ENCODE peak calls at places on chromosomes 6 and 20, in six cellular contexts. B is PC-9, P is ovary, W is mammary epithelial cell, Q is upper lobe of right lung, X is fibroblast of lung. J is an unnamed sample.

GRCh38 chr6:34248198-34248726 is 544 bp downstream of the SMIM29 start:
- DNase-seq in P (peak; percentile 67), X (no peak), W (peak; percentile 21), Q (peak; percentile 85), B (peak; percentile 43), J (peak; percentile 60)

GRCh38 chr6:154848580-154848979 is 115.4 kb downstream of the SCAF8 start:
- DNase-seq in Q (no peak), X (peak; percentile 23), P (no peak), B (no peak), W (no peak), J (no peak)

GRCh38 chr6:53718597-53719460 is 53.3 kb upstream of the KLHL31 start:
- DNase-seq in X (peak; percentile 63), P (no peak), W (peak; percentile 59), B (peak; percentile 70), Q (no peak), J (peak; percentile 59)

GRCh38 chr6:42190784-42191183 is 4.0 kb downstream of the GUCA1B start:
- DNase-seq in B (no peak), W (no peak), X (peak; percentile 78), Q (no peak), P (no peak), J (no peak)

GRCh38 chr20:23082846-23083552 is 3.1 kb downstream of the CD93 start:
- DNase-seq in Q (peak; percentile 89), B (no peak), W (no peak), P (no peak), X (no peak), J (no peak)

GRCh38 chr6:17281100-17281496 is at the start of gene RBM24:
- DNase-seq in X (peak; percentile 80), P (peak; percentile 66), W (peak; percentile 44), Q (peak; percentile 82), B (no peak), J (peak; percentile 75)

GRCh38 chr20:56924976-56925695 is 296.0 kb downstream of the TFAP2C start:
- DNase-seq in X (no peak), P (no peak), Q (no peak), B (no peak), W (no peak), J (no peak)

GRCh38 chr20:46084805-46085792 is 4.7 kb downstream of the NCOA5 start:
- DNase-seq in W (peak; percentile 12), Q (no peak), P (no peak), X (peak; percentile 21), B (peak; percentile 56), J (peak; percentile 77)

GRCh38 chr6:74268821-74269600 is 573.0 kb downstream of the CD109 start:
- DNase-seq in P (no peak), X (no peak), B (no peak), W (no peak), Q (no peak), J (no peak)

GRCh38 chr6:36120979-36121706 is 9.2 kb upstream of the MAPK13 start:
- DNase-seq in X (no peak), B (peak; percentile 70), P (no peak), W (peak; percentile 44), Q (peak; percentile 81), J (no peak)

GRCh38 chr6:97947841-97948240 is 664.8 kb upstream of the MMS22L start:
- DNase-seq in B (peak; percentile 91), X (peak; percentile 96), Q (no peak), W (peak; percentile 94), P (no peak), J (no peak)

GRCh38 chr20:57866250-57867106 is 156.7 kb upstream of the PMEPA1 start:
- DNase-seq in X (no peak), Q (no peak), W (no peak), P (no peak), B (no peak), J (no peak)

GRCh38 chr6:159701413-159701999 is 8.5 kb upstream of the SOD2 start:
- DNase-seq in X (peak; percentile 90), B (peak; percentile 72), W (peak; percentile 94), Q (no peak), P (no peak), J (no peak)

GRCh38 chr6:144471986-144472385 is 186.9 kb downstream of the UTRN start:
- DNase-seq in Q (no peak), B (no peak), X (peak; percentile 62), W (no peak), P (no peak), J (no peak)

GRCh38 chr6:3228791-3229565 is 1.5 kb upstream of the TUBB2B start:
- DNase-seq in B (no peak), P (no peak), Q (peak; percentile 69), W (no peak), X (peak; percentile 43), J (peak; percentile 42)

GRCh38 chr6:3001773-3002293 is 2.1 kb downstream of the NQO2 start:
- DNase-seq in W (peak; percentile 69), B (peak; percentile 71), X (peak; percentile 70), Q (no peak), P (no peak), J (no peak)

GRCh38 chr6:139757766-139758655 is 383.6 kb upstream of the CITED2 start:
- DNase-seq in B (no peak), P (no peak), X (peak; percentile 65), Q (no peak), W (no peak), J (no peak)

GRCh38 chr6:16229710-16230109 is 8.7 kb upstream of the GMPR start:
- DNase-seq in B (no peak), X (peak; percentile 40), Q (no peak), P (peak; percentile 69), W (no peak), J (no peak)
- H3K4me3 ChIP-seq in B (no peak overlapping the region), X (no peak overlapping the region), Q (no peak overlapping the region), P (no peak overlapping the region), W (no peak overlapping the region), J (no peak overlapping the region)

GRCh38 chr6:7171119-7171518 is 63.4 kb downstream of the RREB1 start:
- DNase-seq in P (no peak), Q (no peak), B (no peak), X (no peak), W (no peak), J (no peak)
- H3K4me1 ChIP-seq in P (peaks cover 21% of the 10 kb centered on the region), Q (peaks cover 70% of the 10 kb centered on the region), B (no peaks in the 10 kb centered on the region), X (peaks cover 36% of the 10 kb centered on the region), W (no peaks in the 10 kb centered on the region), J (peaks cover 29% of the 10 kb centered on the region)

GRCh38 chr20:32436968-32437367 is 78.8 kb downstream of the ASXL1 start:
- DNase-seq in W (no peak), P (no peak), Q (no peak), X (no peak), B (no peak), J (no peak)
- H3K36me3 ChIP-seq in W (peaks cover 31% of the 10 kb centered on the region), P (no peaks in the 10 kb centered on the region), Q (peaks cover 84% of the 10 kb centered on the region), X (peaks cover 40% of the 10 kb centered on the region), B (peaks cover 37% of the 10 kb centered on the region), J (peaks cover 29% of the 10 kb centered on the region)

GRCh38 chr6:169449221-169449620 is 195.6 kb upstream of the THBS2 start:
- DNase-seq in Q (no peak), W (no peak), P (no peak), X (no peak), B (no peak), J (no peak)
- H3K4me3 ChIP-seq in Q (no peak overlapping the region), W (no peak overlapping the region), P (no peak overlapping the region), X (no peak overlapping the region), B (no peak overlapping the region), J (no peak overlapping the region)

GRCh38 chr6:121847806-121848522 is 412.5 kb downstream of the GJA1 start:
- DNase-seq in X (no peak), W (no peak), P (no peak), B (no peak), Q (no peak), J (peak; percentile 6)
- H3K4me1 ChIP-seq in X (no peaks in the 10 kb centered on the region), W (no peaks in the 10 kb centered on the region), P (no peaks in the 10 kb centered on the region), B (no peaks in the 10 kb centered on the region), Q (no peaks in the 10 kb centered on the region), J (peaks cover 24% of the 10 kb centered on the region)

DNA sequence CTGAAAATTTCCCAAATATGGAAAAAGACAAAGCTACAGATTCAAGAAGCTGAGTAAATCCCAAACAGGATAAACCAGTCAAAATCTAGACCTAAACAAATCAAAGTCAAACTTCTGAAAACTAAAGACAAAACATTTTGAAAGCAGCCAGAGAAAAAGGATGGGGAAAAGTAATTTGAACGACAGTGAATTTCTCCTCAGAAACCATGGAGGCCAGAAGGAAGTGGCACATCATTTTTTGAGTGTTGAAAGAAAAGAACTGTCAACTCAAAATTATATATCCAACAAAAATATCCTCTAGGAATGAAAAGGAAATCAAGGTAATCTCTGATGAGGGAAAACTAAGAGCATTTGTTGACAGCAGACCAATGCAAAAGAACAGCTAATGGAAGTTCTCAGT is 6.8 kb downstream of the RAB23 start:
- DNase-seq in X (no peak), P (no peak), B (no peak), Q (no peak), W (no peak), J (no peak)
- H3K36me3 ChIP-seq in X (no peaks in the 10 kb centered on the region), P (no peaks in the 10 kb centered on the region), B (no peaks in the 10 kb centered on the region), Q (no peaks in the 10 kb centered on the region), W (no peaks in the 10 kb centered on the region), J (no peaks in the 10 kb centered on the region)